ENCODE peak calls at places on chromosome 3, in four cellular contexts. One of them, this sample, is unnamed.

GRCh38 chr3:96813134-96813819 is 1.1 kb upstream of the EPHA6 start:
- DNase-seq in HepG2: peak; percentile 58
- DNase-seq in K562: no peak
- DNase-seq in IMR-90: peak; percentile 30
- DNase-seq in this sample: peak; percentile 73

GRCh38 chr3:148269816-148270215 is 427.9 kb upstream of the AGTR1 start:
- DNase-seq in HepG2: peak; percentile 5
- DNase-seq in K562: no peak
- DNase-seq in IMR-90: peak; percentile 1
- DNase-seq in this sample: no peak

GRCh38 chr3:129934234-129935123 is 40.0 kb upstream of the TRH start:
- DNase-seq in HepG2: peak; percentile 23
- DNase-seq in K562: peak; percentile 35
- DNase-seq in IMR-90: peak; percentile 16
- DNase-seq in this sample: peak; percentile 40

GRCh38 chr3:197847866-197848401 is 56.9 kb downstream of the LRCH3 start:
- DNase-seq in HepG2: no peak
- DNase-seq in K562: peak; percentile 15
- DNase-seq in IMR-90: peak; percentile 42
- DNase-seq in this sample: no peak

GRCh38 chr3:37154668-37155319 is 19.6 kb downstream of the LRRFIP2 start:
- DNase-seq in HepG2: no peak
- DNase-seq in K562: no peak
- DNase-seq in IMR-90: no peak
- DNase-seq in this sample: no peak

GRCh38 chr3:133256787-133257483 is 142.9 kb upstream of the BFSP2 start:
- DNase-seq in HepG2: no peak
- DNase-seq in K562: no peak
- DNase-seq in IMR-90: no peak
- DNase-seq in this sample: no peak

GRCh38 chr3:170811515-170811914 is 58.5 kb downstream of the RPL22L1 start:
- DNase-seq in HepG2: no peak
- DNase-seq in K562: no peak
- DNase-seq in IMR-90: peak; percentile 60
- DNase-seq in this sample: no peak

GRCh38 chr3:78879516-78879860 is 888.3 kb downstream of the ROBO1 start:
- DNase-seq in HepG2: no peak
- DNase-seq in K562: no peak
- DNase-seq in IMR-90: no peak
- DNase-seq in this sample: no peak

GRCh38 chr3:170033489-170033888 is 4.3 kb upstream of the GPR160 start:
- DNase-seq in HepG2: no peak
- DNase-seq in K562: no peak
- DNase-seq in IMR-90: no peak
- DNase-seq in this sample: no peak

GRCh38 chr3:53721187-53721946 is 124.9 kb downstream of the CHDH start:
- DNase-seq in HepG2: no peak
- DNase-seq in K562: no peak
- DNase-seq in IMR-90: peak; percentile 5
- DNase-seq in this sample: no peak

GRCh38 chr3:173552526-173552925 is 155.0 kb downstream of the NLGN1 start:
- DNase-seq in HepG2: no peak
- DNase-seq in K562: no peak
- DNase-seq in IMR-90: peak; percentile 13
- DNase-seq in this sample: no peak

GRCh38 chr3:148931574-148931973 is 59.8 kb upstream of the GYG1 start:
- DNase-seq in HepG2: no peak
- DNase-seq in K562: no peak
- DNase-seq in IMR-90: no peak
- DNase-seq in this sample: no peak

GRCh38 chr3:10933958-10934481 is 58.5 kb upstream of the SLC6A1 start:
- DNase-seq in HepG2: no peak
- DNase-seq in K562: no peak
- DNase-seq in IMR-90: peak; percentile 45
- DNase-seq in this sample: peak; percentile 49

GRCh38 chr3:49618412-49618811 is 55.7 kb upstream of the APEH start:
- DNase-seq in HepG2: no peak
- DNase-seq in K562: no peak
- DNase-seq in IMR-90: no peak
- DNase-seq in this sample: no peak

GRCh38 chr3:108453541-108454057 is 56.8 kb downstream of the MYH15 start:
- DNase-seq in HepG2: no peak
- DNase-seq in K562: no peak
- DNase-seq in IMR-90: peak; percentile 63
- DNase-seq in this sample: no peak

GRCh38 chr3:10553586-10554235 is 48.3 kb upstream of the ATP2B2 start:
- DNase-seq in HepG2: no peak
- DNase-seq in K562: peak; percentile 23
- DNase-seq in IMR-90: no peak
- DNase-seq in this sample: no peak

GRCh38 chr3:76372497-76372896 is 587.1 kb upstream of the ZNF717 start:
- DNase-seq in HepG2: no peak
- DNase-seq in K562: no peak
- DNase-seq in IMR-90: peak; percentile 80
- DNase-seq in this sample: no peak

GRCh38 chr3:42256135-42256819 is 9.7 kb downstream of the CCK start:
- DNase-seq in HepG2: no peak
- DNase-seq in K562: no peak
- DNase-seq in IMR-90: peak; percentile 56
- DNase-seq in this sample: peak; percentile 15

GRCh38 chr3:115659253-115659652 is 35.9 kb downstream of the GAP43 start:
- DNase-seq in HepG2: no peak
- DNase-seq in K562: no peak
- DNase-seq in IMR-90: no peak
- DNase-seq in this sample: no peak

GRCh38 chr3:107987036-107987557 is 103.7 kb downstream of the CD47 start:
- DNase-seq in HepG2: peak; percentile 46
- DNase-seq in K562: no peak
- DNase-seq in IMR-90: peak; percentile 98
- DNase-seq in this sample: peak; percentile 83

GRCh38 chr3:112984485-112984884 is 6.3 kb upstream of the GTPBP8 start:
- DNase-seq in HepG2: peak; percentile 7
- DNase-seq in K562: no peak
- DNase-seq in IMR-90: peak; percentile 12
- DNase-seq in this sample: no peak

GRCh38 chr3:37456270-37456708 is 281.9 kb upstream of the LRRFIP2 start:
- DNase-seq in HepG2: no peak
- DNase-seq in K562: no peak
- DNase-seq in IMR-90: no peak
- DNase-seq in this sample: no peak

GRCh38 chr3:124351430-124352142 is 359.7 kb upstream of the ROPN1 start:
- DNase-seq in HepG2: peak; percentile 39
- DNase-seq in K562: peak; percentile 32
- DNase-seq in IMR-90: peak; percentile 78
- DNase-seq in this sample: peak; percentile 60

GRCh38 chr3:48412375-48413001 is 17.4 kb downstream of the PLXNB1 start:
- DNase-seq in HepG2: no peak
- DNase-seq in K562: no peak
- DNase-seq in IMR-90: no peak
- DNase-seq in this sample: no peak

GRCh38 chr3:55877703-55878102 is 390.6 kb upstream of the WNT5A start:
- DNase-seq in HepG2: no peak
- DNase-seq in K562: no peak
- DNase-seq in IMR-90: no peak
- DNase-seq in this sample: no peak

GRCh38 chr3:15152166-15152565 is 53.2 kb upstream of the RBSN start:
- DNase-seq in HepG2: no peak
- DNase-seq in K562: no peak
- DNase-seq in IMR-90: no peak
- DNase-seq in this sample: no peak

GRCh38 chr3:115706311-115706829 is 83.1 kb downstream of the GAP43 start:
- DNase-seq in HepG2: peak; percentile 83
- DNase-seq in K562: no peak
- DNase-seq in IMR-90: peak; percentile 83
- DNase-seq in this sample: no peak

GRCh38 chr3:146262711-146263110 is 11.8 kb upstream of the PLSCR4 start:
- DNase-seq in HepG2: no peak
- DNase-seq in K562: no peak
- DNase-seq in IMR-90: no peak
- DNase-seq in this sample: no peak

GRCh38 chr3:182364723-182365650 is 428.3 kb upstream of the ATP11B start:
- DNase-seq in HepG2: no peak
- DNase-seq in K562: peak; percentile 72
- DNase-seq in IMR-90: no peak
- DNase-seq in this sample: no peak

GRCh38 chr3:191502583-191502982 is 41.6 kb downstream of the PYDC2 start:
- DNase-seq in HepG2: peak; percentile 1
- DNase-seq in K562: no peak
- DNase-seq in IMR-90: no peak
- DNase-seq in this sample: peak; percentile 12

GRCh38 chr3:196976891-196977420 is 8.3 kb upstream of the PIGZ start:
- DNase-seq in HepG2: no peak
- DNase-seq in K562: no peak
- DNase-seq in IMR-90: no peak
- DNase-seq in this sample: no peak

GRCh38 chr3:111714305-111714704 is 119.2 kb upstream of the ZBED2 start:
- DNase-seq in HepG2: no peak
- DNase-seq in K562: no peak
- DNase-seq in IMR-90: peak; percentile 40
- DNase-seq in this sample: no peak

GRCh38 chr3:41356775-41357174 is 157.5 kb downstream of the CTNNB1 start:
- DNase-seq in HepG2: no peak
- DNase-seq in K562: no peak
- DNase-seq in IMR-90: no peak
- DNase-seq in this sample: no peak

GRCh38 chr3:141646760-141647561 is 91.1 kb upstream of the RNF7 start:
- DNase-seq in HepG2: peak; percentile 69
- DNase-seq in K562: peak; percentile 80
- DNase-seq in IMR-90: peak; percentile 62
- DNase-seq in this sample: peak; percentile 48

GRCh38 chr3:151869186-151869585 is 4.3 kb upstream of the SUCNR1 start:
- DNase-seq in HepG2: no peak
- DNase-seq in K562: no peak
- DNase-seq in IMR-90: no peak
- DNase-seq in this sample: no peak

GRCh38 chr3:5568451-5568850 is 380.9 kb downstream of the EDEM1 start:
- DNase-seq in HepG2: peak; percentile 2
- DNase-seq in K562: no peak
- DNase-seq in IMR-90: no peak
- DNase-seq in this sample: no peak

GRCh38 chr3:168956087-168956486 is 707.4 kb downstream of the MECOM start:
- DNase-seq in HepG2: no peak
- DNase-seq in K562: no peak
- DNase-seq in IMR-90: no peak
- DNase-seq in this sample: no peak

DNA sequence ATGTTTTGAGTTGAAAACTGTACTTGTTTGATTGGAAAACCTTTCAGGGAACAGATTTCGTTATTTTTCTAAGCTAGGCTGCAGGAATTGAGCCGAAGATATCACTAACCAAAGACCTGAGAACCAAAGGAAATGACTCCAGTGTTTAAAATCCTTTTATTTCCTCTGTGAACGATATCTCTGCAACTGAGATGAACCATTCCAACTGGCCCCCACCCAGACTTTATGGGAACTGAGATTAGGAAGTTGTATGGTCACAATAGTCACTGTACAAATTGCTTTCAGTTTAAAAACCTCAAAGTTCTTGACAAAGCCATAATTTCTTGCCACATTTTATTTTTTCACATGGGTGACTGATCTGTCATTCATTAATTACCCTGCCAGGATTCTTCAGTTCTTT is 232.4 kb downstream of the RBMS3 start:
- DNase-seq in HepG2: no peak
- DNase-seq in K562: no peak
- DNase-seq in IMR-90: peak; percentile 31
- DNase-seq in this sample: no peak
- TF ChIP-seq MAZ in HepG2: no peak
- TF ChIP-seq MAZ in K562: no peak
- TF ChIP-seq MAZ in IMR-90: no peak
- TF ChIP-seq MAZ in this sample: no peak

GRCh38 chr3:128517648-128518047 is 24.6 kb upstream of the GATA2 start:
- DNase-seq in HepG2: no peak
- DNase-seq in K562: no peak
- DNase-seq in IMR-90: no peak
- DNase-seq in this sample: no peak

GRCh38 chr3:128518587-128519490 is 25.8 kb upstream of the GATA2 start:
- DNase-seq in HepG2: no peak
- DNase-seq in K562: no peak
- DNase-seq in IMR-90: no peak
- DNase-seq in this sample: no peak

GRCh38 chr3:128524374-128525299 is 31.6 kb upstream of the GATA2 start:
- DNase-seq in HepG2: no peak
- DNase-seq in K562: no peak
- DNase-seq in IMR-90: no peak
- DNase-seq in this sample: no peak

GRCh38 chr3:128523591-128523990 is 30.6 kb upstream of the GATA2 start:
- DNase-seq in HepG2: no peak
- DNase-seq in K562: no peak
- DNase-seq in IMR-90: no peak
- DNase-seq in this sample: no peak

DNA sequence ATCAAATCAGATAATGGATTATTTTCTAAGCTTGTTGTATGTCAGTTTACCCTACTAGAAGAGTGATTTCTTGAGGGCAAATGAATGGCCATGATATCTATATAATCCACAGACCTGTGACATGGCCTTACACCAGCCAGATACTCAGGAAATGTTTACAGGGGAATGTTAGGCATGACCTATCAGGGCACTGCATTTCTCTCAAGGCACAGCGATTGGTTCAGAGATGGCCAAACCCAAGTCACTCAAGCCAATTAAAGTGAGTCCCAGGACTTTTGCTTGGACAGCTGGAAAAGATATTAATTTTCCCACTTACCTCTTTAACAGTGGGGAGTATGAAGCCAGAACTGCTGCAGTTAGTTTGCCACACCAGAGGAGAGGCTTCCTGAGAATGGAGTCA is 28.7 kb upstream of the GATA2 start:
- DNase-seq in HepG2: no peak
- DNase-seq in K562: no peak
- DNase-seq in IMR-90: no peak
- DNase-seq in this sample: no peak
- TF ChIP-seq BHLHE40 in HepG2: no peak
- TF ChIP-seq BHLHE40 in K562: no peak
- TF ChIP-seq BHLHE40 in IMR-90: no peak
- TF ChIP-seq BHLHE40 in this sample: no peak

GRCh38 chr3:39146083-39146501 is 7.3 kb downstream of the CSRNP1 start:
- DNase-seq in HepG2: no peak
- DNase-seq in K562: no peak
- DNase-seq in IMR-90: no peak
- DNase-seq in this sample: no peak
- TF ChIP-seq RAD21 in HepG2: no peak
- TF ChIP-seq RAD21 in K562: no peak
- TF ChIP-seq RAD21 in IMR-90: no peak
- TF ChIP-seq RAD21 in this sample: no peak

DNA sequence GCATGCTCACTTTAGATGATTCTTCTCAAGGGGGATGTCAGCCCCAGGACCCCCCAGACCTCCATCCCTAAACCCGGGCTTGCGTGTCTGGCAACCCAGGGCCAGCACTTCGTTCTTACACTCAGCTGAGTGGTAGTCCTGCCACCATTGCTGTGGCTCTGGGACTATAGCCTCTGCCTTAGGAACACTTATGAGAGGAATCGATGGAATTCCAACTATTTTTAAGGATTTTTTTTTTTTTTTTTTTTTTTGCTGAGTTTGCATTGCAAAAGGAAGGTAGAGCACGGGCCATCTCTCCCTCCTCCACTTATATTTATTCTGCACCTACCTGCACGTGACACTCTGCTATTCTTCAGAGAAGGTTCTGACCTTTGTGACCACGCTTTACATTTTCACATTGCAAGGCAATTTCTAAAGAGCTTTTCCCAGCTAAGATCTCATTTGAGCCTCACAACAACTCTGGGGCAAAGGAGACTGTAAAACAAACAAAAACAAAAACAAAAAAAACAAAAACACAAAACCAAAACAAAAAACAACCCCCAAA is 113.9 kb downstream of the LPP start:
- DNase-seq in HepG2: no peak
- DNase-seq in K562: no peak
- DNase-seq in IMR-90: no peak
- DNase-seq in this sample: no peak
- TF ChIP-seq MAZ in HepG2: no peak
- TF ChIP-seq MAZ in K562: no peak
- TF ChIP-seq MAZ in IMR-90: no peak
- TF ChIP-seq MAZ in this sample: no peak

This sample was measured in A549.